ENCODE peak calls at places on chromosomes 1 and 21, in four cellular contexts. W is tibial artery; Z is hepatocyte; R is CD4-positive, alpha-beta memory T cell. G is an unnamed sample. For H3K4me1 and H3K36me3, the result is how much of the 10 kb centered on the place peaks cover.

GRCh38 chr1:184574588-184574987 is 180.1 kb downstream of the EDEM3 start:
- DNase-seq in W (no peak), Z (no peak), R (no peak), G (peak)

GRCh38 chr1:162485236-162485635 is 12.4 kb upstream of the UHMK1 start:
- DNase-seq in W (no peak), Z (no peak), R (no peak), G (no peak)

GRCh38 chr21:25457411-25457810 is 149.9 kb downstream of the MRPL39 start:
- DNase-seq in W (no peak), Z (peak), R (no peak), G (no peak)

GRCh38 chr1:5502310-5503194 is 489.7 kb downstream of the NPHP4 start:
- DNase-seq in W (no peak), Z (no peak), R (no peak), G (no peak)

GRCh38 chr1:223133824-223134435 is 9.1 kb downstream of the TLR5 start:
- DNase-seq in W (peak), Z (peak), R (peak), G (peak)

GRCh38 chr1:201447911-201448871 is 20.8 kb downstream of the PHLDA3 start:
- DNase-seq in W (peak), Z (peak), R (peak), G (peak)

GRCh38 chr1:228150458-228151169 is 884 bp downstream of the GJC2 start:
- DNase-seq in W (peak), Z (peak), R (peak), G (no peak)

GRCh38 chr1:229085291-229085690 is 185.6 kb upstream of the RAB4A start:
- DNase-seq in W (no peak), Z (no peak), R (no peak), G (no peak)

GRCh38 chr1:37439672-37439995 is 34.7 kb upstream of the ZC3H12A start:
- DNase-seq in W (no peak), Z (no peak), R (no peak), G (peak)

GRCh38 chr1:166166701-166167394 is at the start of gene FAM78B:
- DNase-seq in W (peak), Z (peak), R (peak), G (peak)

DNA sequence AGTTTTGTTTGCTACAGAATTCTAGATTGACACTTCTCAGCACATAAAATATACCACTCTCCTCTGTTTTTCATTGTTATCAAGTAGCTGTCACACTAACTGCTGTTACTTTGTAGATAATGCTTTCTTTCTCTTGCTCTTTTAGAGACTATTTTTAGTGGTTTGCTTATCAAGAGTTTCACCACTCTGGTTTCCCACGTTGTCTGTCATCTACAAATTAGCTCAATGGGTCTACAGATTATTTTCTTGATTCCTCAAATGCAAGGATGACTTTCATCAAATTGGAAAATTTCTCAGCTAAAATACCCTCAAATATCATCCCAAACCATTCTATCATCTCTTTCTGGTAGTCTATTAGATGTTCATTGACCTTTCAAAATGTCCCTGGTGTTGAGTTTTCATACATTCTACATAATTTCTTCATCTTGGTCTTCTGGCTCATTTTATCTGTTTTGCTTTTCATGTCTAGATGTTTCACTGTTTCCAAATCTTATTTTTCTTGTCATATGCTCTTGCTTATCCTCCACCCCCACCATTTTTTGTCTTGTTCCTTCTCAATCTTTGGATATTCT is 122.5 kb downstream of the TRIM33 start:
- DNase-seq in W (no peak), Z (no peak), R (no peak), G (no peak)
- H3K4me1 ChIP-seq in W (under half), Z (under half), R (under half), G (under half)

GRCh38 chr1:247247568-247247967 is 8.3 kb upstream of the VN1R5 start:
- DNase-seq in W (no peak), Z (no peak), R (no peak), G (no peak)

GRCh38 chr1:247246325-247247115 is 9.4 kb upstream of the VN1R5 start:
- DNase-seq in W (no peak), Z (no peak), R (no peak), G (no peak)

GRCh38 chr1:247241687-247242086 is 14.2 kb upstream of the VN1R5 start:
- DNase-seq in W (no peak), Z (no peak), R (no peak), G (no peak)

DNA sequence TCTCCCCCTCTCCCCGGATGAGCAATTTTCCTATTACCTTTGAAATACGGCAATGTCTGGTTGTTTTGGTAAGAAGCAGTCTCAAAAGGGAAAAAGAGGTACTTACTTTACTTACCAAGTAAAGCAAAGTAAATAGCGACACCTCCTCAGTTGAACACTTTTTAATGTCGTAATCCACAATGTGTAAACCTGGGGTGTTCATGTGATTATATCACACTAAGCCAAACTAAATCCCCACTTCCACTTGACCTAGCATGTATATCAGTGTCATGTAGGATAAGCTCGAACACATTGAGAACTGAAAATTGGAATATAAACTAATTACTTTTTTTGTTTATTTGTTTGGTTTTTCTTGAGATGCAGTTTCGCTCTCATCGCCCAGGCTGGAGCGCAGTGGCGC is 12.1 kb upstream of the VN1R5 start:
- DNase-seq in W (no peak), Z (no peak), R (no peak), G (no peak)
- H3K36me3 ChIP-seq in W (under half), Z (under half), R (under half), G (under half)

GRCh38 chr1:13950637-13951036 is 250.6 kb downstream of the PRDM2 start:
- DNase-seq in W (no peak), Z (no peak), R (no peak), G (peak)
- H3K4me1 ChIP-seq in W (under half), Z (under half), R (under half), G (under half)

DNA sequence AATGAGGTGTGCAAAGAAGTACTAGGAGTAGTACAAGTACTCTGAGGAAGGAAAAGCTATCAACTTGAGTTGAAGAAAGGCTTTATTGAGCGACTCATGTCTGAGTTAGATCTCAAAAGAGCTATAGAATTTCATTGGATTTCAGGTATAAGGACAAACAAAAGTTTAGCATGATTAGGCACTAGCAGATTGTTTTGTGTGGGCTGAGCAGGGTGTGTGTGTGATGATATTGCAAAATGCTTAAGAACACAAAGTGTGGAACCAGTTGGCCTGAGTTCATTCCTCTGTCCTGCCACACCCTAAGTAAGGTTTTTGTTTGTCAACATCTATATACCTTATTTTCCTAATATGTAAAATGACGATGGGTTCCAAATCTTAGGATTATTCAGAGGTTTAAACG is 158.9 kb downstream of the KCNK2 start:
- DNase-seq in W (no peak), Z (no peak), R (no peak), G (no peak)
- H3K36me3 ChIP-seq in W (under half), Z (under half), R (under half), G (under half)

DNA sequence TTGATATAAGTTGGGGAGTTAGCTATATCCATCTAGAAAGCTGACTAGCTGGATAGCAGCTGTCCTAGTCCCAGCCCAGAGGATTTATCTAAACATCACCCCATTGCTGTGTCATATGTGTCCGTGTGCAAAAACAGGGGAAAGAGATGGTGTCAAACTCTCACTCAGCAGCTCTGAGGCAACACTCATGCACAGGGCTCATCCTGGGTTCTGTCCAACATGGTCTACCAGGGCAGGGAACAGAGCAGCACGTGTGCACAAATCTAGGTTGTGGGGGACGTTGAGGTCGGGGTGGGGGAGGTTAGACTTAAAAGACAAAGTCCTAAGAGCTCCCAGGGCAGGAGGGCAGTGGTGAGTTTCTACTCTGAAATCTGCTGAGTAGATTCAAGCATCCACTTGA is 16.2 kb downstream of the PI4KB start:
- DNase-seq in W (no peak), Z (no peak), R (no peak), G (no peak)
- H3K4me1 ChIP-seq in W (under half), Z (half or more), R (under half), G (under half)

GRCh38 chr1:44315521-44315920 is 39.5 kb downstream of the ERI3 start:
- DNase-seq in W (no peak), Z (no peak), R (no peak), G (peak)

GRCh38 chr1:44314401-44314800 is 40.7 kb downstream of the ERI3 start:
- DNase-seq in W (no peak), Z (no peak), R (no peak), G (peak)

GRCh38 chr1:44313265-44313918 is 41.7 kb downstream of the ERI3 start:
- DNase-seq in W (no peak), Z (no peak), R (no peak), G (no peak)

GRCh38 chr1:44310006-44310405 is 45.1 kb downstream of the ERI3 start:
- DNase-seq in W (no peak), Z (no peak), R (no peak), G (no peak)

DNA sequence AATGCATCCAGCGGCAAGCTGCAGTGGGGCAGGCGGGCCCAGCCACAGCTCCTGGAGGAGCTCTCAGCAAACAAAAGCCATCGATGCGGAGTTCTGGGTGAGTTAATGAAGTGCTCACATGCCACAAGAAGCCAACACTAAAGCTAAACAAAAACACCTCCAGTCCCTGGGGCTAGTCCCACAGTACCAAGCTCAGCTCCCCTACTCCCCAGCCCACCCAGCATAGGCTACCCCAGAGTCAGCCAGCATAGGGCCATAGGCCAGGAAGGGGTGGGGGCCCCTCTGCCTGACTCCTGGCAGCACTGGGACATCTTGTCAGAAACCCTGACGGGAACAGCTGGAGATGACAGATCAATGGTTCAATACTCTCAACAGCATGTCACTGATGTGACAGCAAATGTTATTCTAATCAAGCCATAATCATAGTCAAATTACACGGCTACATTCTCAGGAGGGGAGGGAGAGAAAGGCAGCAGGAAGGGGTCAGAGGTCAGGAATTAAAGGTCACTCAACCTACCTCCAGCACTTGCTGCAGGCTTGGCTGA is 42.3 kb downstream of the ERI3 start:
- DNase-seq in W (no peak), Z (no peak), R (no peak), G (peak)
- H3K36me3 ChIP-seq in W (under half), Z (under half), R (under half), G (under half)

GRCh38 chr1:197914510-197914909 is 2.7 kb upstream of the LHX9 start:
- DNase-seq in W (no peak), Z (no peak), R (no peak), G (no peak)
- H3K4me1 ChIP-seq in W (half or more), Z (under half), R (half or more), G (half or more)

GRCh38 chr1:45621501-45621836 is 2.4 kb downstream of the CCDC17 start:
- DNase-seq in W (no peak), Z (no peak), R (no peak), G (no peak)

GRCh38 chr1:45620588-45621500 is 3.0 kb downstream of the CCDC17 start:
- DNase-seq in W (no peak), Z (no peak), R (no peak), G (no peak)

GRCh38 chr1:45615885-45616284 is 8.0 kb downstream of the CCDC17 start:
- DNase-seq in W (no peak), Z (no peak), R (no peak), G (no peak)

GRCh38 chr1:45619149-45619921 is 4.5 kb downstream of the CCDC17 start:
- DNase-seq in W (no peak), Z (no peak), R (no peak), G (no peak)

DNA sequence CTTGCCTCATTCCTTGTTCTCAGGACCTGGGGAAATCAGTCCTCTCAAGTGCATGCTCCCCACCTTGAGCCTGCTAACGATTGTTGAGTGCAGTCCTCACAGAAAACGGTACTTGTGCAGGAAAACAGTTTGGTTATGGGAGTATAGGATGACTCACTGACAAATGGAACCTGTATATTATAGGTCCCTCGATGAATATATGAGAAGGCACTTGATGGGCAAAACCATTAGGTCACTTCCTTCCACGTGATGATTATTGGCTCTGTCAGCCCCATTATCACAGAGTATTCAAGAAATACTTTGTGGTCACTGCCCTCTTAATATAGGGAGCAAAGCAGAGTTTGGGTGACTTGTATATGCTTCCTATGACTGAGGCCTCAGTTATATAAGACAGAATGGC is 6.2 kb downstream of the CCDC17 start:
- DNase-seq in W (no peak), Z (no peak), R (no peak), G (no peak)
- H3K36me3 ChIP-seq in W (under half), Z (under half), R (half or more), G (under half)

GRCh38 chr1:2004867-2005266 is 1.3 kb upstream of the CFAP74 start:
- DNase-seq in W (no peak), Z (no peak), R (no peak), G (no peak)
- H3K4me1 ChIP-seq in W (under half), Z (under half), R (under half), G (under half)